ENCODE peak calls at places on chromosomes 13 and 19, in nine cellular contexts. One of them, this sample, is unnamed.

GRCh38 chr19:33247441-33247819 is 21.8 kb upstream of the SLC7A10 start:
- DNase-seq in GM23338: no peak
- DNase-seq in H1: no peak
- DNase-seq in HL-60: no peak
- DNase-seq in transverse colon: no peak
- DNase-seq in endothelial cell of umbilical vein: no peak
- DNase-seq in SK-N-SH: peak; percentile 27
- DNase-seq in K562: no peak
- DNase-seq in SK-N-MC: no peak
- DNase-seq in this sample: no peak

GRCh38 chr19:46478356-46478986 is 7.1 kb upstream of the PNMA8A start:
- DNase-seq in HL-60: no peak
- DNase-seq in endothelial cell of umbilical vein: no peak
- DNase-seq in K562: peak; percentile 56
- DNase-seq in SK-N-MC: peak; percentile 60
- DNase-seq in H1: peak; percentile 54
- DNase-seq in transverse colon: no peak
- DNase-seq in GM23338: peak; percentile 97
- DNase-seq in SK-N-SH: peak; percentile 66
- DNase-seq in this sample: no peak

GRCh38 chr19:39390460-39390758 is 497 bp downstream of the PAF1 start:
- DNase-seq in transverse colon: peak; percentile 79
- DNase-seq in GM23338: no peak
- DNase-seq in HL-60: no peak
- DNase-seq in SK-N-MC: no peak
- DNase-seq in H1: no peak
- DNase-seq in endothelial cell of umbilical vein: no peak
- DNase-seq in K562: no peak
- DNase-seq in SK-N-SH: no peak
- DNase-seq in this sample: peak; percentile 75

GRCh38 chr13:48504606-48505369 is 28.1 kb downstream of the RCBTB2 start:
- DNase-seq in endothelial cell of umbilical vein: no peak
- DNase-seq in SK-N-MC: no peak
- DNase-seq in H1: no peak
- DNase-seq in HL-60: no peak
- DNase-seq in transverse colon: no peak
- DNase-seq in GM23338: peak; percentile 59
- DNase-seq in K562: no peak
- DNase-seq in SK-N-SH: no peak
- DNase-seq in this sample: no peak

GRCh38 chr13:90787007-90787406 is 560.5 kb upstream of the MIR17HG start:
- DNase-seq in transverse colon: no peak
- DNase-seq in HL-60: no peak
- DNase-seq in SK-N-MC: no peak
- DNase-seq in GM23338: no peak
- DNase-seq in SK-N-SH: no peak
- DNase-seq in H1: no peak
- DNase-seq in endothelial cell of umbilical vein: no peak
- DNase-seq in K562: no peak
- DNase-seq in this sample: no peak

GRCh38 chr19:55986487-55986886 is at the start of gene NLRP5:
- DNase-seq in HL-60: no peak
- DNase-seq in endothelial cell of umbilical vein: no peak
- DNase-seq in SK-N-SH: no peak
- DNase-seq in GM23338: no peak
- DNase-seq in SK-N-MC: no peak
- DNase-seq in H1: no peak
- DNase-seq in transverse colon: no peak
- DNase-seq in K562: no peak
- DNase-seq in this sample: no peak

GRCh38 chr19:46840157-46840942 is 10.3 kb downstream of the AP2S1 start:
- DNase-seq in endothelial cell of umbilical vein: peak; percentile 64
- DNase-seq in transverse colon: peak; percentile 51
- DNase-seq in H1: peak; percentile 60
- DNase-seq in SK-N-MC: no peak
- DNase-seq in SK-N-SH: peak; percentile 83
- DNase-seq in HL-60: no peak
- DNase-seq in GM23338: peak; percentile 90
- DNase-seq in K562: peak; percentile 65
- DNase-seq in this sample: peak; percentile 57

GRCh38 chr13:93169980-93170379 is 56.6 kb upstream of the GPC6 start:
- DNase-seq in SK-N-SH: no peak
- DNase-seq in transverse colon: no peak
- DNase-seq in SK-N-MC: no peak
- DNase-seq in HL-60: no peak
- DNase-seq in endothelial cell of umbilical vein: no peak
- DNase-seq in K562: no peak
- DNase-seq in H1: no peak
- DNase-seq in GM23338: no peak
- DNase-seq in this sample: no peak

GRCh38 chr19:58380037-58380735 is 644 bp downstream of the ZNF837 start:
- DNase-seq in H1: no peak
- DNase-seq in transverse colon: no peak
- DNase-seq in endothelial cell of umbilical vein: no peak
- DNase-seq in SK-N-MC: no peak
- DNase-seq in GM23338: no peak
- DNase-seq in SK-N-SH: no peak
- DNase-seq in K562: peak; percentile 16
- DNase-seq in HL-60: no peak
- DNase-seq in this sample: no peak

GRCh38 chr13:110589991-110590390 is 25.4 kb upstream of the NAXD start:
- DNase-seq in SK-N-SH: no peak
- DNase-seq in transverse colon: no peak
- DNase-seq in GM23338: no peak
- DNase-seq in H1: no peak
- DNase-seq in SK-N-MC: no peak
- DNase-seq in endothelial cell of umbilical vein: no peak
- DNase-seq in HL-60: no peak
- DNase-seq in K562: no peak
- DNase-seq in this sample: no peak

GRCh38 chr13:110590577-110590976 is 24.8 kb upstream of the NAXD start:
- DNase-seq in H1: no peak
- DNase-seq in HL-60: no peak
- DNase-seq in endothelial cell of umbilical vein: no peak
- DNase-seq in transverse colon: no peak
- DNase-seq in GM23338: no peak
- DNase-seq in SK-N-SH: no peak
- DNase-seq in K562: no peak
- DNase-seq in SK-N-MC: no peak
- DNase-seq in this sample: peak; percentile 81

GRCh38 chr13:110597041-110597689 is 18.2 kb upstream of the NAXD start:
- DNase-seq in H1: no peak
- DNase-seq in SK-N-SH: no peak
- DNase-seq in GM23338: no peak
- DNase-seq in endothelial cell of umbilical vein: no peak
- DNase-seq in K562: no peak
- DNase-seq in transverse colon: no peak
- DNase-seq in SK-N-MC: no peak
- DNase-seq in HL-60: no peak
- DNase-seq in this sample: no peak

GRCh38 chr13:110592670-110593069 is 22.7 kb upstream of the NAXD start:
- DNase-seq in H1: no peak
- DNase-seq in SK-N-MC: no peak
- DNase-seq in K562: no peak
- DNase-seq in SK-N-SH: no peak
- DNase-seq in HL-60: no peak
- DNase-seq in endothelial cell of umbilical vein: no peak
- DNase-seq in GM23338: no peak
- DNase-seq in transverse colon: no peak
- DNase-seq in this sample: no peak

GRCh38 chr13:110593430-110594130 is 21.8 kb upstream of the NAXD start:
- DNase-seq in SK-N-MC: peak; percentile 48
- DNase-seq in HL-60: no peak
- DNase-seq in H1: no peak
- DNase-seq in GM23338: peak; percentile 76
- DNase-seq in SK-N-SH: peak; percentile 80
- DNase-seq in endothelial cell of umbilical vein: peak; percentile 63
- DNase-seq in K562: peak; percentile 44
- DNase-seq in transverse colon: no peak
- DNase-seq in this sample: no peak
- TF ChIP-seq POLR2AphosphoS5 in SK-N-MC: no peak
- TF ChIP-seq POLR2AphosphoS5 in HL-60: no peak
- TF ChIP-seq POLR2AphosphoS5 in H1: no peak
- TF ChIP-seq POLR2AphosphoS5 in GM23338: no peak
- TF ChIP-seq POLR2AphosphoS5 in SK-N-SH: no peak
- TF ChIP-seq POLR2AphosphoS5 in endothelial cell of umbilical vein: no peak
- TF ChIP-seq POLR2AphosphoS5 in K562: no peak
- TF ChIP-seq POLR2AphosphoS5 in transverse colon: no peak
- TF ChIP-seq POLR2AphosphoS5 in this sample: no peak

GRCh38 chr13:74114641-74115040 is 19.6 kb downstream of the KLF12 start:
- DNase-seq in GM23338: no peak
- DNase-seq in SK-N-MC: no peak
- DNase-seq in K562: no peak
- DNase-seq in transverse colon: no peak
- DNase-seq in HL-60: no peak
- DNase-seq in H1: no peak
- DNase-seq in SK-N-SH: no peak
- DNase-seq in endothelial cell of umbilical vein: no peak
- DNase-seq in this sample: no peak

GRCh38 chr13:74115138-74115537 is 19.1 kb downstream of the KLF12 start:
- DNase-seq in SK-N-MC: no peak
- DNase-seq in endothelial cell of umbilical vein: peak; percentile 88
- DNase-seq in K562: no peak
- DNase-seq in HL-60: no peak
- DNase-seq in transverse colon: no peak
- DNase-seq in SK-N-SH: no peak
- DNase-seq in H1: no peak
- DNase-seq in GM23338: no peak
- DNase-seq in this sample: no peak

GRCh38 chr13:74114202-74114601 is 20.0 kb downstream of the KLF12 start:
- DNase-seq in endothelial cell of umbilical vein: peak; percentile 28
- DNase-seq in SK-N-SH: no peak
- DNase-seq in GM23338: no peak
- DNase-seq in H1: no peak
- DNase-seq in K562: no peak
- DNase-seq in transverse colon: no peak
- DNase-seq in HL-60: no peak
- DNase-seq in SK-N-MC: no peak
- DNase-seq in this sample: no peak

GRCh38 chr13:74118328-74118727 is 15.9 kb downstream of the KLF12 start:
- DNase-seq in SK-N-SH: no peak
- DNase-seq in SK-N-MC: no peak
- DNase-seq in endothelial cell of umbilical vein: peak; percentile 72
- DNase-seq in H1: no peak
- DNase-seq in K562: no peak
- DNase-seq in GM23338: no peak
- DNase-seq in HL-60: no peak
- DNase-seq in transverse colon: no peak
- DNase-seq in this sample: no peak

DNA sequence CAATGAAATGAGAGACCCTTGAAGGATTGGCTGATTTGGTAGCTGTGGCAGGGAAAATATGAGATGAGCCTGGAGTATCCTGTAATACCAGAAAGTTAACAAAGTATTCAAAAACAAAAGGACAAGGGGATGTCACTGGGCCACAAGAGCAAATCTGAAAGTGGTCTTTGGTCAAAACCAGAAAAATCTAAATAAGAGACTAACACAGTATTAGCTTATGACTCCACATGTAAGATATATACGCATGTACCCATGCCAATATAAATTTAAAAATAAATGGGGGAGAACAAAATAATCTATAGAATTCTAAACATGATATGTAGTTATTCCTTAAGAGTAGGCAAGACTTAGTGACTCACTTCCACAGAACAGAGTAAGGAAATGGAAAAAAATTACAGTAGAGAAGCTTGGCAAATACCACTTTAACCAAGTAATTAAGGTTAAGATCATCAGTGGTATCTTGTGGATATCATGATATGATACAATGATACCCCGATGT is 16.9 kb downstream of the KLF12 start:
- DNase-seq in endothelial cell of umbilical vein: peak; percentile 66
- DNase-seq in SK-N-MC: no peak
- DNase-seq in K562: no peak
- DNase-seq in H1: no peak
- DNase-seq in GM23338: no peak
- DNase-seq in transverse colon: no peak
- DNase-seq in SK-N-SH: no peak
- DNase-seq in HL-60: no peak
- DNase-seq in this sample: no peak
- H3K4me3 ChIP-seq in endothelial cell of umbilical vein: no peak overlapping the region
- H3K4me3 ChIP-seq in SK-N-MC: no peak overlapping the region
- H3K4me3 ChIP-seq in K562: no peak overlapping the region
- H3K4me3 ChIP-seq in H1: no peak overlapping the region
- H3K4me3 ChIP-seq in GM23338: no peak overlapping the region
- H3K4me3 ChIP-seq in transverse colon: no peak overlapping the region
- H3K4me3 ChIP-seq in SK-N-SH: no peak overlapping the region
- H3K4me3 ChIP-seq in HL-60: no peak overlapping the region
- H3K4me3 ChIP-seq in this sample: no peak overlapping the region

GRCh38 chr19:11380653-11381534 is 3.2 kb downstream of the EPOR start:
- DNase-seq in H1: peak; percentile 95
- DNase-seq in K562: peak; percentile 65
- DNase-seq in HL-60: peak; percentile 97
- DNase-seq in GM23338: peak; percentile 100
- DNase-seq in endothelial cell of umbilical vein: peak; percentile 95
- DNase-seq in SK-N-SH: peak; percentile 95
- DNase-seq in SK-N-MC: peak; percentile 75
- DNase-seq in transverse colon: peak; percentile 96
- DNase-seq in this sample: peak; percentile 95
- TF ChIP-seq POLR2AphosphoS5 in H1: peak; percentile 84
- TF ChIP-seq POLR2AphosphoS5 in K562: no peak
- TF ChIP-seq POLR2AphosphoS5 in HL-60: peak; percentile 84
- TF ChIP-seq POLR2AphosphoS5 in GM23338: peak; percentile 84
- TF ChIP-seq POLR2AphosphoS5 in endothelial cell of umbilical vein: no peak
- TF ChIP-seq POLR2AphosphoS5 in SK-N-SH: peak; percentile 68
- TF ChIP-seq POLR2AphosphoS5 in SK-N-MC: peak; percentile 70
- TF ChIP-seq POLR2AphosphoS5 in transverse colon: peak; percentile 96
- TF ChIP-seq POLR2AphosphoS5 in this sample: peak; percentile 97

GRCh38 chr19:50716178-50717025 is 3.2 kb downstream of the SHANK1 start:
- DNase-seq in SK-N-MC: no peak
- DNase-seq in SK-N-SH: no peak
- DNase-seq in transverse colon: no peak
- DNase-seq in H1: no peak
- DNase-seq in HL-60: no peak
- DNase-seq in K562: no peak
- DNase-seq in GM23338: no peak
- DNase-seq in endothelial cell of umbilical vein: no peak
- DNase-seq in this sample: no peak

GRCh38 chr19:50718255-50719118 is 1.1 kb downstream of the SHANK1 start:
- DNase-seq in HL-60: no peak
- DNase-seq in SK-N-MC: no peak
- DNase-seq in GM23338: peak; percentile 56
- DNase-seq in K562: peak; percentile 61
- DNase-seq in transverse colon: no peak
- DNase-seq in endothelial cell of umbilical vein: no peak
- DNase-seq in H1: peak; percentile 72
- DNase-seq in SK-N-SH: peak; percentile 85
- DNase-seq in this sample: no peak

GRCh38 chr19:50719119-50719435 is 525 bp downstream of the SHANK1 start:
- DNase-seq in K562: no peak
- DNase-seq in GM23338: no peak
- DNase-seq in H1: no peak
- DNase-seq in endothelial cell of umbilical vein: no peak
- DNase-seq in transverse colon: no peak
- DNase-seq in SK-N-SH: no peak
- DNase-seq in HL-60: no peak
- DNase-seq in SK-N-MC: no peak
- DNase-seq in this sample: no peak

GRCh38 chr19:50717891-50718254 is 1.7 kb downstream of the SHANK1 start:
- DNase-seq in SK-N-SH: peak; percentile 59
- DNase-seq in K562: no peak
- DNase-seq in SK-N-MC: no peak
- DNase-seq in transverse colon: no peak
- DNase-seq in endothelial cell of umbilical vein: no peak
- DNase-seq in HL-60: no peak
- DNase-seq in GM23338: peak; percentile 81
- DNase-seq in H1: peak; percentile 69
- DNase-seq in this sample: no peak

GRCh38 chr19:50717026-50717723 is 2.4 kb downstream of the SHANK1 start:
- DNase-seq in transverse colon: no peak
- DNase-seq in HL-60: no peak
- DNase-seq in SK-N-SH: no peak
- DNase-seq in SK-N-MC: no peak
- DNase-seq in K562: peak; percentile 42
- DNase-seq in endothelial cell of umbilical vein: no peak
- DNase-seq in GM23338: no peak
- DNase-seq in H1: no peak
- DNase-seq in this sample: no peak
- H3K4me3 ChIP-seq in transverse colon: no peak overlapping the region
- H3K4me3 ChIP-seq in HL-60: no peak overlapping the region
- H3K4me3 ChIP-seq in SK-N-SH: no peak overlapping the region
- H3K4me3 ChIP-seq in SK-N-MC: peak overlapping the region; percentile 81
- H3K4me3 ChIP-seq in K562: no peak overlapping the region
- H3K4me3 ChIP-seq in endothelial cell of umbilical vein: no peak overlapping the region
- H3K4me3 ChIP-seq in GM23338: peak overlapping the region; percentile 85
- H3K4me3 ChIP-seq in H1: peak overlapping the region; percentile 94
- H3K4me3 ChIP-seq in this sample: no peak overlapping the region